ENCODE peak calls at places on chromosomes 3 and 15, in ten cellular contexts. Z is AG08395; H is stimulated activated CD4-positive, alpha-beta T cell treated with anti-CD3 and anti-CD28 coated beads, Interleukin-1b, Interleukin-23, amount 100 ng/mL, for 1 hour; K is natural killer cell; J is ACHN; O is EH; S is KBM-7; X is dorsolateral prefrontal cortex; E is left cardiac atrium; P is EL. M is an unnamed sample.

GRCh38 chr15:50418041-50418583 is 6.1 kb upstream of the USP8 start:
- DNase-seq in Z (no peak), H (no peak), K (no peak), J (no peak), O (peak; percentile 25), S (no peak), X (no peak), E (no peak), P (peak; percentile 22), M (no peak)

GRCh38 chr15:59296181-59296617 is 76.5 kb downstream of the MYO1E start:
- DNase-seq in Z (peak; percentile 85), H (no peak), K (no peak), J (peak; percentile 75), O (peak; percentile 98), S (no peak), X (no peak), E (no peak), P (peak; percentile 96), M (no peak)

GRCh38 chr3:48016336-48016973 is at the start of gene MAP4:
- DNase-seq in Z (no peak), H (no peak), K (no peak), J (peak; percentile 46), O (peak; percentile 64), S (peak; percentile 67), X (no peak), E (no peak), P (peak; percentile 74), M (no peak)

GRCh38 chr15:40782609-40783227 is 12.9 kb downstream of the C15orf62 start:
- DNase-seq in Z (no peak), H (peak; percentile 52), K (peak; percentile 74), J (peak; percentile 61), O (peak; percentile 35), S (peak; percentile 71), X (no peak), E (no peak), P (peak; percentile 23), M (peak; percentile 81)

GRCh38 chr15:100114100-100114499 is 227.7 kb downstream of the ADAMTS17 start:
- DNase-seq in Z (peak; percentile 84), H (no peak), K (no peak), J (no peak), O (peak; percentile 59), S (no peak), X (peak; percentile 58), E (peak; percentile 87), P (peak; percentile 28), M (no peak)

GRCh38 chr3:139561959-139562676 is 22.6 kb upstream of the RBP1 start:
- DNase-seq in Z (peak; percentile 51), H (no peak), K (no peak), J (peak; percentile 28), O (peak; percentile 8), S (no peak), X (no peak), E (peak; percentile 33), P (no peak), M (peak; percentile 87)

GRCh38 chr3:99325407-99325806 is 313.0 kb upstream of the COL8A1 start:
- DNase-seq in Z (no peak), H (no peak), K (no peak), J (no peak), O (no peak), S (no peak), X (no peak), E (peak; percentile 17), P (no peak), M (no peak)

GRCh38 chr3:186094696-186095095 is 14.2 kb downstream of the ETV5 start:
- DNase-seq in Z (no peak), H (no peak), K (no peak), J (no peak), O (no peak), S (no peak), X (no peak), E (no peak), P (no peak), M (no peak)

GRCh38 chr15:96230557-96231181 is 99.8 kb upstream of the NR2F2 start:
- DNase-seq in Z (no peak), H (no peak), K (no peak), J (no peak), O (peak; percentile 71), S (no peak), X (no peak), E (no peak), P (peak; percentile 65), M (no peak)

GRCh38 chr15:78211189-78211921 is 23.0 kb downstream of the ACSBG1 start:
- DNase-seq in Z (no peak), H (no peak), K (no peak), J (no peak), O (no peak), S (no peak), X (no peak), E (no peak), P (no peak), M (no peak)

M was measured in GM23338.